ENCODE peak calls at places on chromosomes 3 and 15, in nine cellular contexts. H, Z, W, I, B, C, X, F and P are unnamed samples.

GRCh38 chr3:159870723-159871122 is 117.9 kb upstream of the IL12A start:
- DNase-seq in W (no peak), F (no peak), H (no peak), Z (no peak), C (no peak), X (no peak), I (no peak), B (no peak), P (no peak)

GRCh38 chr3:178996399-178996798 is 75.2 kb downstream of the ZMAT3 start:
- DNase-seq in F (peak; percentile 17), C (no peak), H (no peak), Z (no peak), I (no peak), W (no peak), B (no peak), X (no peak), P (no peak)

GRCh38 chr3:174540081-174540480 is 319.1 kb upstream of the NAALADL2 start:
- DNase-seq in F (no peak), Z (no peak), W (no peak), C (no peak), I (no peak), B (no peak), X (no peak), H (no peak), P (no peak)

GRCh38 chr3:150232992-150233451 is 175.1 kb upstream of the TSC22D2 start:
- DNase-seq in C (no peak), H (no peak), X (peak; percentile 43), Z (no peak), I (no peak), W (no peak), B (no peak), F (no peak), P (no peak)

GRCh38 chr3:139906441-139906840 is 28.5 kb upstream of the CLSTN2 start:
- DNase-seq in F (no peak), C (no peak), H (no peak), B (no peak), X (peak; percentile 41), Z (no peak), W (no peak), I (no peak), P (no peak)

GRCh38 chr3:154955907-154956533 is 124.1 kb upstream of the MME start:
- DNase-seq in I (no peak), W (no peak), Z (no peak), X (no peak), B (no peak), F (peak; percentile 8), H (no peak), C (no peak), P (no peak)

GRCh38 chr3:171354706-171355582 is 105.3 kb downstream of the TNIK start:
- DNase-seq in W (no peak), Z (no peak), I (no peak), F (no peak), X (no peak), C (no peak), B (no peak), H (no peak), P (no peak)

GRCh38 chr3:53170325-53171108 is 9.5 kb downstream of the PRKCD start:
- DNase-seq in H (peak; percentile 18), C (peak; percentile 73), X (no peak), B (peak; percentile 94), I (no peak), W (no peak), F (no peak), Z (peak; percentile 70), P (no peak)

GRCh38 chr15:76206325-76206976 is 104.8 kb downstream of the ETFA start:
- DNase-seq in C (no peak), X (peak; percentile 53), H (no peak), I (peak; percentile 56), W (no peak), Z (no peak), B (no peak), F (no peak), P (no peak)

GRCh38 chr3:181711325-181712135 is at the start of gene SOX2:
- DNase-seq in F (peak; percentile 94), Z (peak; percentile 83), I (no peak), X (peak; percentile 30), H (no peak), B (no peak), W (no peak), C (peak; percentile 88), P (no peak)

GRCh38 chr3:19149388-19149787 is 1.1 kb downstream of the KCNH8 start:
- DNase-seq in H (no peak), B (no peak), I (no peak), W (no peak), F (peak; percentile 91), C (no peak), Z (peak; percentile 23), X (peak; percentile 38), P (no peak)

GRCh38 chr3:5205165-5205941 is 17.8 kb downstream of the EDEM1 start:
- DNase-seq in H (peak; percentile 46), B (no peak), I (no peak), F (no peak), Z (no peak), X (peak; percentile 29), W (no peak), C (peak; percentile 59), P (no peak)

GRCh38 chr3:123749716-123750115 is 134.4 kb downstream of the MYLK start:
- DNase-seq in I (no peak), Z (no peak), F (no peak), B (peak; percentile 1), W (no peak), X (peak; percentile 95), H (no peak), C (no peak), P (no peak)

GRCh38 chr3:105365536-105366301 is 990 bp upstream of the ALCAM start:
- DNase-seq in I (no peak), C (no peak), Z (peak; percentile 30), H (no peak), W (no peak), B (no peak), F (peak; percentile 56), X (peak; percentile 89), P (no peak)